ENCODE peak calls at places on chromosomes 5 and 9, in six cellular contexts. J is SK-N-SH, G is GM12878, M is HCT116, X is K562, Y is HepG2. C is an unnamed sample.

GRCh38 chr5:172420215-172420934 is 34.0 kb downstream of the SH3PXD2B start:
- DNase-seq in J (no peak), X (peak; percentile 32), M (peak; percentile 60), Y (peak; percentile 91), G (no peak), C (no peak)

GRCh38 chr9:129072171-129072570 is 8.7 kb upstream of the DOLPP1 start:
- DNase-seq in Y (no peak), X (no peak), J (no peak), G (no peak), M (no peak), C (no peak)

GRCh38 chr5:137629646-137630045 is 106.2 kb downstream of the KLHL3 start:
- DNase-seq in M (peak; percentile 51), Y (peak; percentile 41), G (peak; percentile 8), X (peak; percentile 69), J (peak; percentile 75), C (peak; percentile 20)

GRCh38 chr5:115842089-115842881 is 550 bp downstream of the AP3S1 start:
- DNase-seq in G (no peak), J (peak; percentile 90), M (peak; percentile 51), X (no peak), Y (peak; percentile 65), C (peak; percentile 20)

GRCh38 chr5:132074091-132074771 is 642 bp downstream of the CSF2 start:
- DNase-seq in G (no peak), Y (no peak), M (no peak), J (no peak), X (no peak), C (no peak)

GRCh38 chr9:120916573-120916972 is 10.0 kb downstream of the TRAF1 start:
- DNase-seq in X (no peak), M (no peak), G (no peak), Y (no peak), J (peak; percentile 78), C (no peak)

GRCh38 chr9:131801811-131802210 is 61.9 kb upstream of the RAPGEF1 start:
- DNase-seq in G (no peak), M (no peak), J (no peak), X (no peak), Y (no peak), C (no peak)

GRCh38 chr5:45639038-45639437 is 57.1 kb downstream of the HCN1 start:
- DNase-seq in M (peak; percentile 8), J (peak; percentile 1), X (no peak), G (no peak), Y (no peak), C (no peak)

GRCh38 chr9:116390306-116391228 is 237.0 kb downstream of the PAPPA start:
- DNase-seq in M (no peak), X (no peak), J (no peak), Y (no peak), G (no peak), C (no peak)

GRCh38 chr5:1464511-1464910 is 19.3 kb upstream of the SLC6A3 start:
- DNase-seq in J (no peak), M (no peak), Y (no peak), X (no peak), G (no peak), C (no peak)

GRCh38 chr9:123972618-123973017 is 39.0 kb upstream of the LHX2 start:
- DNase-seq in J (no peak), X (no peak), G (no peak), M (no peak), Y (no peak), C (no peak)

GRCh38 chr9:132546148-132547051 is 36.0 kb upstream of the BARHL1 start:
- DNase-seq in J (peak; percentile 96), X (peak; percentile 62), G (no peak), M (no peak), Y (no peak), C (no peak)

GRCh38 chr5:148186248-148187003 is 16.4 kb upstream of the SPINK6 start:
- DNase-seq in X (no peak), J (no peak), Y (no peak), M (no peak), G (no peak), C (no peak)

GRCh38 chr9:27528278-27528885 is 1.2 kb downstream of the MOB3B start:
- DNase-seq in M (no peak), X (peak; percentile 41), Y (no peak), J (no peak), G (no peak), C (peak; percentile 76)

GRCh38 chr5:68749648-68750047 is 344.2 kb upstream of the SLC30A5 start:
- DNase-seq in M (no peak), G (no peak), J (no peak), Y (no peak), X (no peak), C (no peak)

GRCh38 chr5:160181965-160182622 is 47.2 kb upstream of the FABP6 start:
- DNase-seq in Y (no peak), J (no peak), M (no peak), X (no peak), G (no peak), C (no peak)

GRCh38 chr9:33465596-33466564 is 7.8 kb downstream of the NOL6 start:
- DNase-seq in Y (no peak), M (no peak), J (peak; percentile 9), X (no peak), G (no peak), C (no peak)

GRCh38 chr9:32589083-32589713 is 16.2 kb upstream of the NDUFB6 start:
- DNase-seq in X (no peak), Y (peak; percentile 28), G (no peak), M (peak; percentile 38), J (peak; percentile 58), C (peak; percentile 28)

GRCh38 chr5:147487031-147487750 is 22.7 kb downstream of the DPYSL3 start:
- DNase-seq in M (no peak), J (no peak), G (no peak), X (no peak), Y (no peak), C (no peak)

GRCh38 chr9:35679766-35680330 is 6.1 kb downstream of the CA9 start:
- DNase-seq in X (no peak), G (no peak), M (no peak), J (no peak), Y (no peak), C (no peak)

GRCh38 chr9:5622019-5622418 is 6.9 kb upstream of the RIC1 start:
- DNase-seq in G (no peak), M (no peak), Y (no peak), X (no peak), J (no peak), C (no peak)

GRCh38 chr9:734831-735511 is 106.5 kb upstream of the DMRT1 start:
- DNase-seq in G (no peak), Y (peak; percentile 79), M (no peak), J (no peak), X (no peak), C (no peak)

GRCh38 chr5:119340597-119341218 is 15.1 kb upstream of the TNFAIP8 start:
- DNase-seq in X (no peak), G (peak; percentile 91), Y (no peak), J (no peak), M (no peak), C (no peak)

GRCh38 chr9:74742792-74743389 is 144.8 kb downstream of the TRPM6 start:
- DNase-seq in Y (peak; percentile 2), X (peak; percentile 8), G (no peak), J (peak; percentile 39), M (peak; percentile 19), C (peak; percentile 27)

GRCh38 chr5:2738156-2738699 is 13.2 kb downstream of the IRX2 start:
- DNase-seq in J (no peak), G (no peak), M (no peak), X (no peak), Y (no peak), C (no peak)

GRCh38 chr5:2740849-2741555 is 10.5 kb downstream of the IRX2 start:
- DNase-seq in X (no peak), J (no peak), G (no peak), Y (no peak), M (no peak), C (no peak)

GRCh38 chr5:2738700-2739359 is 12.6 kb downstream of the IRX2 start:
- DNase-seq in M (no peak), J (no peak), G (no peak), Y (no peak), X (no peak), C (no peak)

GRCh38 chr5:2740051-2740848 is 11.2 kb downstream of the IRX2 start:
- DNase-seq in Y (no peak), M (no peak), J (no peak), G (no peak), X (no peak), C (no peak)

DNA sequence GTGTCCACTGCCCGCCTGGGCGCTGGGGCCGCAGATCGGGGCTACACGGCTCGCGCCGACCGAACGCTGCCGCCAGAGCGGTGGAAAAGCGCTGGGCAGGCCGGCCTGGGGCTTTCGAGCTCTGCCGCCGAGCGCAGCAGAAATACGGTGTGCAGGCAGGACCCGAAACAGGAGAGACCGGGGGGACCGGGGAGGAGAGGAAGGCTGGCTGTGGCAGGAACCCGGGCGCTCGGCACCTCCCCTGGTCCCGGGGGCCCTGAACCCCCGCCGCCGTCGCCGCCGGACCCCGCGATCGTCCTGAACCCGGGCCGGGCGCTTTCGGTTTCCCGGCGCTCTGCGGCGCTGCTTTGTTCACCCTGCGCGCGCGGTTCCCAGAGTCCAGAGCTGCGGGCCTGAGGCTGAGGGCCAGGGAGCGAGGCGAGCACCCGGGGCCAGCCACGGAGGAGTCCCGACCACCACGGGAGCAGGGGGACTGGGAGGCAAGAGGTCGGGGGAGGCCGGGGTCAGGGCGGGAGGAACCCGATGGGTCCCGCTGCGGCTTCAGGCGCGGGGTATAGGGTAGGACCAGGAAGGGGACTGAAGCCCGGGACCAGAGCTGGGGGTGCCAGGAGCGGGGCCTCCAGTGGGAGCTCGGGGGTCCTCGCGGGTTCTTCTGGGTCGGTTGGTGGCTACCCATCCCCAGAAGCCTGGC is 12.0 kb downstream of the IRX2 start:
- DNase-seq in Y (no peak), J (no peak), G (no peak), X (no peak), M (no peak), C (no peak)
- H3K4me3 ChIP-seq in Y (no peak overlapping the region), J (peak overlapping the region; percentile 43), G (no peak overlapping the region), X (no peak overlapping the region), M (no peak overlapping the region), C (peak overlapping the region; percentile 50)

GRCh38 chr9:133677126-133678010 is 41.2 kb downstream of the DBH start:
- DNase-seq in G (no peak), J (no peak), X (no peak), M (no peak), Y (no peak), C (no peak)
- TF ChIP-seq YY1 in G (no peak), J (no peak), X (no peak), M (no peak), Y (no peak), C (no peak)

GRCh38 chr5:179623906-179624741 is 653 bp upstream of the HNRNPH1 start:
- DNase-seq in M (no peak), X (peak; percentile 51), Y (peak; percentile 45), J (no peak), G (no peak), C (no peak)

GRCh38 chr5:179623001-179623905 is at the start of gene HNRNPH1:
- DNase-seq in J (peak; percentile 99), Y (peak; percentile 97), X (peak; percentile 96), M (peak; percentile 97), G (peak; percentile 97), C (peak; percentile 85)

GRCh38 chr5:179620703-179621350 is 2.6 kb downstream of the HNRNPH1 start:
- DNase-seq in M (no peak), J (no peak), G (no peak), X (no peak), Y (no peak), C (no peak)

GRCh38 chr5:179621551-179621971 is 1.9 kb downstream of the HNRNPH1 start:
- DNase-seq in J (no peak), M (no peak), G (no peak), Y (no peak), X (no peak), C (no peak)

GRCh38 chr5:179624841-179625271 is 1.4 kb upstream of the HNRNPH1 start:
- DNase-seq in G (no peak), X (no peak), Y (no peak), J (no peak), M (no peak), C (no peak)
- H3K4me3 ChIP-seq in G (peak overlapping the region; percentile 79), X (peak overlapping the region; percentile 95), Y (peak overlapping the region; percentile 62), J (no peak overlapping the region), M (peak overlapping the region; percentile 91), C (peak overlapping the region; percentile 59)

GRCh38 chr5:40556811-40557210 is 122.9 kb upstream of the PTGER4 start:
- DNase-seq in Y (no peak), J (no peak), G (no peak), M (no peak), X (no peak), C (no peak)
- TF ChIP-seq YY1 in Y (no peak), J (no peak), G (no peak), M (no peak), X (no peak), C (no peak)

C was measured in NT2/D1.